ENCODE peak calls at places on chromosomes 3 and 15, in four cellular contexts. S is NT2/D1, R is cardiac muscle cell, B is ovary. F is an unnamed sample.

GRCh38 chr15:25783607-25784131 is 79.5 kb downstream of the ATP10A start:
- DNase-seq in S (peak), R (peak), B (peak), F (peak)

GRCh38 chr3:26712211-26713026 is 89.8 kb downstream of the LRRC3B start:
- DNase-seq in S (peak), R (peak), B (no peak), F (no peak)

GRCh38 chr15:66830358-66830757 is 128.3 kb downstream of the SMAD6 start:
- DNase-seq in S (no peak), R (peak), B (no peak), F (no peak)

GRCh38 chr3:32376098-32376497 is 15.6 kb upstream of the CMTM7 start:
- DNase-seq in S (no peak), R (no peak), B (no peak), F (no peak)

GRCh38 chr3:45773714-45774449 is 22.5 kb downstream of the SLC6A20 start:
- DNase-seq in S (no peak), R (no peak), B (no peak), F (no peak)

GRCh38 chr3:77835916-77836315 is 796.0 kb downstream of the ROBO2 start:
- DNase-seq in S (no peak), R (no peak), B (no peak), F (no peak)

GRCh38 chr3:158742861-158743260 is 10.6 kb upstream of the RARRES1 start:
- DNase-seq in S (no peak), R (no peak), B (no peak), F (no peak)

GRCh38 chr3:66348696-66349095 is 127.9 kb downstream of the SLC25A26 start:
- DNase-seq in S (no peak), R (no peak), B (no peak), F (no peak)

GRCh38 chr15:33242165-33242564 is 47.7 kb upstream of the FMN1 start:
- DNase-seq in S (no peak), R (peak), B (no peak), F (no peak)

GRCh38 chr3:52526151-52526561 is 7.5 kb downstream of the NT5DC2 start:
- DNase-seq in S (no peak), R (no peak), B (peak), F (peak)

GRCh38 chr3:46925585-46925934 is 48.0 kb downstream of the PTH1R start:
- DNase-seq in S (no peak), R (no peak), B (no peak), F (no peak)

GRCh38 chr3:46926871-46927717 is 49.5 kb downstream of the CCDC12 start:
- DNase-seq in S (no peak), R (no peak), B (peak), F (no peak)

GRCh38 chr3:46926039-46926438 is 48.5 kb downstream of the PTH1R start:
- DNase-seq in S (no peak), R (no peak), B (peak), F (no peak)

GRCh38 chr3:46927718-46928073 is 48.8 kb downstream of the CCDC12 start:
- DNase-seq in S (no peak), R (no peak), B (no peak), F (no peak)

DNA sequence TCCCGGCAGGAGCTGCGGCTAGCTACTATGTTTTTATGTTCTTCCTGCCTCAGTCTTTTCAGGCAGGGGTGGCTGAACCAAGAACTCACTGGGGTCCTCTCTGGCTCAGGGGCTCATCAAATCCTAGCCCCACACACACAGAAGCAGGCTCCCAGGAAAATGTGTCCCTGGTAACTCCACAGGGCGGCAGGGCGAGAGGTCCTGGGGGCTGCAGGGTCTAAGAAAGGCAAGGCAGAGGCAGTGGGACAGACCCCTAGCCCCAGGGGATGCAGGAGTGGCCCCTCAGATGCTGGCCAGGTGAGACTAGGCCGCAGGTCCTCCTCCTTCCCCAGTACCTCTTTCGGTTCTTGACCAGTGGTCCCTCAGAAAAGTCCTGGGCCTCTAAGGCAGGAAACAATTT is 48.9 kb downstream of the PTH1R start:
- DNase-seq in S (no peak), R (no peak), B (no peak), F (no peak)
- H3K4me3 ChIP-seq in S (no peak), R (no peak), B (no peak), F (no peak)

DNA sequence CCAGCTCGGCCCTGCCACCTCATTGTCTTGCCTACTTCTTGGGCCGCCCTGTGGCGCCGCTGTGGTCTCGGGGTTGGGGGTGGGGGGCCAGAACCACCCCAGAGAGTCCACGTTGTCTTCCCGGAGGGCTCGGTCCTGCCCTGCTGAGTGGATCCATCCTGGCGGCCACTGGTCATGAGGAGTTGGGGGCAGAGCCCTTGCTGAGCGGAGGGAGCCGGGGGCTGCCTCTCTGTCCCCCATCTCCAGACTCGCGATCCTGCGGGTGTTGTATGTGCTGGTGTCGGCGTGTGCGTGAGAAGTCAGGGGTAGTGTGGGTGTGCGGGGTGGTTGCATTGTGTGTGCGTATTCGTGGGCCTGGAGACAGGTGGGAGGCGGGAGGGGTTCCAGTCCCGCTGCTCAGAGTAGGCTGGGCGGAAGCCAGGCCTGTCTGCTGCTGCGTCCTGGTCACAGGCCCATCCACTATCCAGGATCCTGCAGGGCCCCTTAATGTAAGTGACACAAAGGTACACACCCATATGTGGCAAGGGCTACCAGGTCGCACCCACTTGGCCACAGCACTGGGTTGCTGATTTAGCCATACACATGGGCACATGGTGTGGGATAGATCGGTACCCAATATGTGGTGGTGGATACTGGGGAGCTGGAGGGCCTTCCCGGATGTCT is 30.7 kb downstream of the NBEAL2 start:
- DNase-seq in S (no peak), R (no peak), B (peak), F (no peak)
- H3K4me3 ChIP-seq in S (peak), R (peak), B (peak), F (peak)

GRCh38 chr15:74616996-74617395 is 1.4 kb downstream of the CLK3 start:
- DNase-seq in S (no peak), R (no peak), B (no peak), F (no peak)
- H3K4me3 ChIP-seq in S (peak), R (peak), B (peak), F (peak)

GRCh38 chr3:170418422-170419300 is at the start of gene CLDN11:
- DNase-seq in S (no peak), R (peak), B (peak), F (peak)
- H3K4me3 ChIP-seq in S (peak), R (peak), B (peak), F (peak)

DNA sequence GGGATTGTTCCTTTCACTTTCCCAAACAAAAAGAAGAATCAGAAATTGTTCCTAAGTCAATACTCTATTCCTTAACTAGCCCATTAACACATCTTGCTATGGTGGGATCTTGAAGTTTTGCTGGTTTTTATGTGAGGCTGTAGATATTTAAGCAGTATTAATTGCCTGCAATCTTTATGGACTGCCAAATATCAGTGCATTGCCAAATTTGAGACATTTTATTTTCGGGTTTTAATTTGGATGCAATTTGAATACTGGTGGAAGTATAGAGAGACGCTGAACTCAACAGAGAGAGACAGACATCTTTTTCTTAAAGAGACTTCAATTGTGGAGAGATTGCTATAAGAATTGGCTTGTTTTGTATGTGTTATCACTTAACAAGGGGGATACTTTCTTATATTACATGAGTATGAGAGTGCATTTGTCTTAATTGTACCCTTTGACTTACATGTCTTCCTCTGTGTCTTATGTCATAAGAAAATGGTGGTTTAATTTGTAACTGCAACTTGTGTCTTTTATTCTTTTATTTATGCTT is 10.0 kb downstream of the CADM2 start:
- DNase-seq in S (no peak), R (no peak), B (no peak), F (no peak)
- H3K4me3 ChIP-seq in S (no peak), R (no peak), B (no peak), F (no peak)

GRCh38 chr3:178517665-178518366 is 18.4 kb upstream of the KCNMB2 start:
- DNase-seq in S (no peak), R (no peak), B (no peak), F (no peak)
- H3K4me3 ChIP-seq in S (no peak), R (no peak), B (no peak), F (no peak)

GRCh38 chr15:83282141-83282540 is 2.3 kb downstream of the BNC1 start:
- DNase-seq in S (no peak), R (no peak), B (no peak), F (no peak)

GRCh38 chr15:83283813-83284562 is 476 bp downstream of the BNC1 start:
- DNase-seq in S (no peak), R (peak), B (no peak), F (no peak)

GRCh38 chr15:83285284-83285978 is 967 bp upstream of the BNC1 start:
- DNase-seq in S (no peak), R (no peak), B (no peak), F (no peak)

GRCh38 chr15:83284563-83285283 is at the start of gene BNC1:
- DNase-seq in S (no peak), R (peak), B (no peak), F (no peak)

DNA sequence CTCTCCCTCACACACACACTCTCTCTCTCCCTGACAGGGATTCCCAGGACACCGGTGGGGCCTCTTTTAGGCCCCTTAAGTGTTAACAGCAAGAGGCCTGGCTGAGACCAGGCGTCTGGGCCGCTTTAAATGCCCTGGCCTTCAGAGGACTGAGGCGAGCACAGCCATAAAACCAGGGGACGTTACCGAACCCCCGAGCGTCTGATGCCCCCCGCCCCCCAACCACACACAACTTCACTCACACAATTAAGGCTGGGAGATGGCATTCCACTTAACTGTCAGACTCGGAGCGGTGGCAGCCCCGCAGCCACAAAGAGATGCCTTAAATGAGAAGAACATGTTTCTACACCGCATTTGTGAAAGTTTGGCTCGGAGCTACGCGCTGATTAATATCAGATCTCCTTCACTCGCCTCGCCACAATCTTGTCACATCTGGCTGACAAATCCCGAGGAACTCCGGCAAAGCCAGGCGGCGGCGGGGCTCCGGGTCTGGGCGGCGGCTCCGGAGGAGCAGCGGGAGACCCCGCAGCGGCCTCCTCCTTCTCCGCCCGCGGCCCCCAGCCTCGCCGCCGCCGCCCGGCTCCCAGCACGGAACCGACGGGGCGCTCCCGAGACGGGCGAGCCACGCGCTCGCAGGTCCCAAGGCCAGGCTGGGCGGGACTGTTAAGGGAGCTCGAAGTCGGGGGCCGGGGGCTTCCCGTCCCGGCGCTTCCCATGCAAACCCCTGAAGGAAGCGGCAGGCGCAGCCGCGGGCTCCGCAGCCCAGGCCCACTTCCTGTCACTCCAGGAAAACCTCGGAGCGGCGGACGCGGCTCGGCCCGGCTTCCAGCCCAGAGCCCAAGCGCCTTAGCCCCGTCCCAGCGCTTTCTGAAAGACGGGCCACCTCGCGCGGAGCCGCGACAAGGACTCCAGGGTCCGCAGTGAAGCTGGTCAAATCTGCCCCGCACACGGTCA is 1.3 kb downstream of the BNC1 start:
- DNase-seq in S (no peak), R (peak), B (peak), F (no peak)
- H3K4me3 ChIP-seq in S (peak), R (peak), B (no peak), F (peak)

GRCh38 chr15:85702321-85703230 is 92.1 kb downstream of the KLHL25 start:
- DNase-seq in S (no peak), R (no peak), B (no peak), F (no peak)
- H3K4me3 ChIP-seq in S (no peak), R (no peak), B (no peak), F (no peak)

GRCh38 chr3:87793322-87793877 is 265.4 kb downstream of the CGGBP1 start:
- DNase-seq in S (no peak), R (no peak), B (no peak), F (no peak)

GRCh38 chr3:87791248-87792027 is 267.4 kb downstream of the CGGBP1 start:
- DNase-seq in S (no peak), R (no peak), B (no peak), F (no peak)

GRCh38 chr3:87796137-87796899 is 262.5 kb downstream of the CGGBP1 start:
- DNase-seq in S (no peak), R (no peak), B (no peak), F (no peak)

GRCh38 chr3:87792193-87792531 is 266.6 kb downstream of the CGGBP1 start:
- DNase-seq in S (no peak), R (no peak), B (no peak), F (no peak)

DNA sequence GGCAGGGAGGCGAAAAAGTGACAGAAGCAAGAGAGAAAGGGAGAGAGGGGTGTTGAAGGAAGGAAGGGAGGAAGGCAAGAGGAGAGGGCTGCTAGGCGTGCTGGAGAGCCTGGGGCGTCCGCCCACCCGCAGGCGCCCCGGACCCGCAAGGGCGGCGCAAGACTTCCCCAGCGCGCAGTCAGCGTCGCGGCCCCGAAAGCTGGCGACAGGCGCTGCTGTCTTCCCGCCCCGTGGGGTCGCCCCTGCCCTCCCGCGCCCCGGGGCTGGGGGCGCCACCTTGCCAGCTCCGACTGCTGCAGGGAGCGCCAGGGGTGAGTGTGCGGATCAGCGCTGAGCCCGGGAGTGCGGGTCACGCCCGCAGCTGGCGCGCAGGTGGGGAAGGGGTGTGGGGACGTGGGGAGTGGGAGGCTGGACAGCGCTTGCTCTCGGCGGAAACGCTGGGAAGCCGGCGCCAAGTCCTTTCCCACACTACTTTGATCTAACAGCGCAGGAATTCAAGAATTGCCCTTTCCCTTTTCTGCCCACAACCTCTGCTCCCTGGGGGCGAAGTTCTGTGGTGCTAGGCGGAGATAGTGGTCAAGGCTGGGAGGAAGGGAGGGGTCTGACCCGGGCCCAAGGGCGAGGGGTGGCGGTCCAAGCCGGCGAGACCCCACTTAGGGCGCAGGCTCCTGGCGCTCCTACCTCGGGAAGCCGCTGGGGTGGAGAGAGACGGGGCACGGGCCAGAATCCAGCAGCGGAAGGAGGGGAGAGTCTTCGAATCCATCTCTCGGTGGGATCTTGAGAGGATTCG is 266.1 kb downstream of the CGGBP1 start:
- DNase-seq in S (no peak), R (peak), B (no peak), F (peak)
- H3K4me3 ChIP-seq in S (peak), R (peak), B (peak), F (peak)